ENCODE peak calls at places on chromosomes 3 and 15, in ten cellular contexts. One of them, this sample, is unnamed.

GRCh38 chr3:48656061-48656840 is 6.4 kb downstream of the CELSR3 start:
- DNase-seq in A549: peak; percentile 82
- DNase-seq in cardiac fibroblast: peak; percentile 74
- DNase-seq in ovary: peak; percentile 89
- DNase-seq in thyroid gland: peak; percentile 95
- DNase-seq in pancreas: peak; percentile 85
- DNase-seq in AG04450: no peak
- DNase-seq in endothelial cell of umbilical vein: peak; percentile 73
- DNase-seq in fibroblast of pulmonary artery: peak; percentile 70
- DNase-seq in AG09309: peak; percentile 10
- DNase-seq in this sample: no peak

GRCh38 chr3:123244128-123244527 is 42.4 kb downstream of the SEC22A start:
- DNase-seq in endothelial cell of umbilical vein: no peak
- DNase-seq in A549: no peak
- DNase-seq in ovary: peak; percentile 21
- DNase-seq in thyroid gland: peak; percentile 63
- DNase-seq in AG04450: no peak
- DNase-seq in cardiac fibroblast: no peak
- DNase-seq in fibroblast of pulmonary artery: no peak
- DNase-seq in AG09309: no peak
- DNase-seq in pancreas: no peak
- DNase-seq in this sample: no peak

GRCh38 chr3:163939926-163940325 is 1138.4 kb downstream of the SI start:
- DNase-seq in AG09309: no peak
- DNase-seq in endothelial cell of umbilical vein: no peak
- DNase-seq in A549: no peak
- DNase-seq in pancreas: no peak
- DNase-seq in cardiac fibroblast: no peak
- DNase-seq in fibroblast of pulmonary artery: peak; percentile 2
- DNase-seq in ovary: no peak
- DNase-seq in AG04450: no peak
- DNase-seq in thyroid gland: no peak
- DNase-seq in this sample: no peak

GRCh38 chr15:25894371-25894902 is 31.3 kb upstream of the ATP10A start:
- DNase-seq in pancreas: no peak
- DNase-seq in endothelial cell of umbilical vein: no peak
- DNase-seq in A549: no peak
- DNase-seq in AG09309: no peak
- DNase-seq in AG04450: no peak
- DNase-seq in thyroid gland: no peak
- DNase-seq in cardiac fibroblast: no peak
- DNase-seq in fibroblast of pulmonary artery: no peak
- DNase-seq in ovary: no peak
- DNase-seq in this sample: no peak

GRCh38 chr3:16338124-16338523 is 73.1 kb downstream of the OXNAD1 start:
- DNase-seq in cardiac fibroblast: peak; percentile 13
- DNase-seq in pancreas: no peak
- DNase-seq in thyroid gland: no peak
- DNase-seq in fibroblast of pulmonary artery: no peak
- DNase-seq in ovary: no peak
- DNase-seq in A549: no peak
- DNase-seq in AG09309: no peak
- DNase-seq in endothelial cell of umbilical vein: no peak
- DNase-seq in AG04450: no peak
- DNase-seq in this sample: no peak

GRCh38 chr3:20945892-20946291 is 759.9 kb upstream of the SGO1 start:
- DNase-seq in fibroblast of pulmonary artery: no peak
- DNase-seq in AG04450: no peak
- DNase-seq in A549: no peak
- DNase-seq in pancreas: no peak
- DNase-seq in thyroid gland: no peak
- DNase-seq in cardiac fibroblast: no peak
- DNase-seq in endothelial cell of umbilical vein: no peak
- DNase-seq in ovary: no peak
- DNase-seq in AG09309: no peak
- DNase-seq in this sample: no peak

GRCh38 chr3:60301142-60301541 is 950.1 kb downstream of the FHIT start:
- DNase-seq in ovary: no peak
- DNase-seq in AG04450: peak; percentile 76
- DNase-seq in cardiac fibroblast: peak; percentile 50
- DNase-seq in endothelial cell of umbilical vein: no peak
- DNase-seq in A549: no peak
- DNase-seq in fibroblast of pulmonary artery: peak; percentile 86
- DNase-seq in AG09309: no peak
- DNase-seq in pancreas: no peak
- DNase-seq in thyroid gland: no peak
- DNase-seq in this sample: no peak

GRCh38 chr15:73899197-73900128 is 26.1 kb downstream of the TBC1D21 start:
- DNase-seq in cardiac fibroblast: no peak
- DNase-seq in pancreas: no peak
- DNase-seq in fibroblast of pulmonary artery: no peak
- DNase-seq in endothelial cell of umbilical vein: no peak
- DNase-seq in A549: no peak
- DNase-seq in AG04450: no peak
- DNase-seq in thyroid gland: no peak
- DNase-seq in AG09309: no peak
- DNase-seq in ovary: no peak
- DNase-seq in this sample: no peak

GRCh38 chr15:48177875-48178611 is at the start of gene MYEF2:
- DNase-seq in A549: peak; percentile 44
- DNase-seq in thyroid gland: peak; percentile 76
- DNase-seq in AG09309: no peak
- DNase-seq in fibroblast of pulmonary artery: peak; percentile 48
- DNase-seq in cardiac fibroblast: peak; percentile 51
- DNase-seq in AG04450: peak; percentile 20
- DNase-seq in ovary: peak; percentile 41
- DNase-seq in pancreas: peak; percentile 79
- DNase-seq in endothelial cell of umbilical vein: peak; percentile 78
- DNase-seq in this sample: no peak

GRCh38 chr3:175399156-175399840 is 540.2 kb downstream of the NAALADL2 start:
- DNase-seq in fibroblast of pulmonary artery: no peak
- DNase-seq in AG04450: no peak
- DNase-seq in pancreas: no peak
- DNase-seq in AG09309: no peak
- DNase-seq in endothelial cell of umbilical vein: no peak
- DNase-seq in ovary: no peak
- DNase-seq in cardiac fibroblast: no peak
- DNase-seq in A549: no peak
- DNase-seq in thyroid gland: no peak
- DNase-seq in this sample: peak; percentile 61

GRCh38 chr15:88911766-88912118 is 1.4 kb downstream of the MFGE8 start:
- DNase-seq in thyroid gland: peak; percentile 31
- DNase-seq in AG04450: no peak
- DNase-seq in cardiac fibroblast: peak; percentile 48
- DNase-seq in pancreas: no peak
- DNase-seq in endothelial cell of umbilical vein: no peak
- DNase-seq in fibroblast of pulmonary artery: no peak
- DNase-seq in A549: peak; percentile 67
- DNase-seq in ovary: no peak
- DNase-seq in AG09309: no peak
- DNase-seq in this sample: no peak

GRCh38 chr15:68503791-68504720 is 72.1 kb upstream of the ITGA11 start:
- DNase-seq in pancreas: no peak
- DNase-seq in cardiac fibroblast: peak; percentile 47
- DNase-seq in AG04450: no peak
- DNase-seq in ovary: no peak
- DNase-seq in endothelial cell of umbilical vein: no peak
- DNase-seq in AG09309: no peak
- DNase-seq in A549: no peak
- DNase-seq in thyroid gland: no peak
- DNase-seq in fibroblast of pulmonary artery: no peak
- DNase-seq in this sample: no peak

GRCh38 chr3:150158974-150159625 is 188.4 kb upstream of the PFN2 start:
- DNase-seq in endothelial cell of umbilical vein: no peak
- DNase-seq in ovary: no peak
- DNase-seq in cardiac fibroblast: peak; percentile 49
- DNase-seq in AG04450: no peak
- DNase-seq in thyroid gland: no peak
- DNase-seq in A549: no peak
- DNase-seq in AG09309: no peak
- DNase-seq in fibroblast of pulmonary artery: peak; percentile 44
- DNase-seq in pancreas: peak; percentile 54
- DNase-seq in this sample: no peak

GRCh38 chr3:141386611-141387110 is 18.4 kb downstream of the ZBTB38 start:
- DNase-seq in AG09309: no peak
- DNase-seq in AG04450: no peak
- DNase-seq in A549: no peak
- DNase-seq in fibroblast of pulmonary artery: peak; percentile 81
- DNase-seq in endothelial cell of umbilical vein: no peak
- DNase-seq in ovary: no peak
- DNase-seq in cardiac fibroblast: peak; percentile 69
- DNase-seq in thyroid gland: no peak
- DNase-seq in pancreas: no peak
- DNase-seq in this sample: no peak

GRCh38 chr3:13700362-13700761 is 151.4 kb downstream of the FBLN2 start:
- DNase-seq in fibroblast of pulmonary artery: no peak
- DNase-seq in pancreas: no peak
- DNase-seq in ovary: no peak
- DNase-seq in AG09309: no peak
- DNase-seq in cardiac fibroblast: no peak
- DNase-seq in endothelial cell of umbilical vein: no peak
- DNase-seq in thyroid gland: no peak
- DNase-seq in A549: no peak
- DNase-seq in AG04450: no peak
- DNase-seq in this sample: no peak

GRCh38 chr15:51160484-51160883 is 65.8 kb upstream of the TNFAIP8L3 start:
- DNase-seq in endothelial cell of umbilical vein: no peak
- DNase-seq in thyroid gland: no peak
- DNase-seq in ovary: no peak
- DNase-seq in AG04450: no peak
- DNase-seq in AG09309: no peak
- DNase-seq in cardiac fibroblast: no peak
- DNase-seq in pancreas: no peak
- DNase-seq in A549: no peak
- DNase-seq in fibroblast of pulmonary artery: no peak
- DNase-seq in this sample: no peak

GRCh38 chr3:57169872-57170623 is 4.9 kb upstream of the IL17RD start:
- DNase-seq in cardiac fibroblast: peak; percentile 70
- DNase-seq in AG09309: no peak
- DNase-seq in A549: peak; percentile 67
- DNase-seq in AG04450: peak; percentile 8
- DNase-seq in fibroblast of pulmonary artery: peak; percentile 71
- DNase-seq in endothelial cell of umbilical vein: peak; percentile 67
- DNase-seq in pancreas: peak; percentile 59
- DNase-seq in ovary: peak; percentile 82
- DNase-seq in thyroid gland: peak; percentile 81
- DNase-seq in this sample: peak; percentile 42

GRCh38 chr3:176554791-176555330 is 642.4 kb downstream of the TBL1XR1 start:
- DNase-seq in AG09309: no peak
- DNase-seq in A549: no peak
- DNase-seq in cardiac fibroblast: no peak
- DNase-seq in fibroblast of pulmonary artery: no peak
- DNase-seq in endothelial cell of umbilical vein: no peak
- DNase-seq in pancreas: no peak
- DNase-seq in ovary: no peak
- DNase-seq in thyroid gland: no peak
- DNase-seq in AG04450: no peak
- DNase-seq in this sample: no peak

GRCh38 chr3:98892263-98892662 is 9.2 kb downstream of the DCBLD2 start:
- DNase-seq in AG04450: no peak
- DNase-seq in A549: no peak
- DNase-seq in thyroid gland: no peak
- DNase-seq in fibroblast of pulmonary artery: no peak
- DNase-seq in cardiac fibroblast: peak; percentile 59
- DNase-seq in pancreas: no peak
- DNase-seq in AG09309: no peak
- DNase-seq in endothelial cell of umbilical vein: no peak
- DNase-seq in ovary: no peak
- DNase-seq in this sample: no peak
- TF ChIP-seq CTCF in AG04450: no peak
- TF ChIP-seq CTCF in A549: no peak
- TF ChIP-seq CTCF in thyroid gland: no peak
- TF ChIP-seq CTCF in fibroblast of pulmonary artery: no peak
- TF ChIP-seq CTCF in cardiac fibroblast: no peak
- TF ChIP-seq CTCF in pancreas: no peak
- TF ChIP-seq CTCF in AG09309: no peak
- TF ChIP-seq CTCF in endothelial cell of umbilical vein: no peak
- TF ChIP-seq CTCF in ovary: no peak
- TF ChIP-seq CTCF in this sample: no peak

GRCh38 chr15:77083381-77084160 is 12.7 kb upstream of the TSPAN3 start:
- DNase-seq in pancreas: peak; percentile 92
- DNase-seq in endothelial cell of umbilical vein: peak; percentile 34
- DNase-seq in thyroid gland: peak; percentile 96
- DNase-seq in A549: peak; percentile 85
- DNase-seq in ovary: peak; percentile 57
- DNase-seq in cardiac fibroblast: peak; percentile 59
- DNase-seq in AG09309: no peak
- DNase-seq in fibroblast of pulmonary artery: peak; percentile 74
- DNase-seq in AG04450: no peak
- DNase-seq in this sample: peak; percentile 61
- H3K4me3 ChIP-seq in pancreas: peak overlapping the region; percentile 26
- H3K4me3 ChIP-seq in endothelial cell of umbilical vein: peak overlapping the region; percentile 13
- H3K4me3 ChIP-seq in thyroid gland: no peak overlapping the region
- H3K4me3 ChIP-seq in A549: peak overlapping the region; percentile 29
- H3K4me3 ChIP-seq in ovary: peak overlapping the region; percentile 18
- H3K4me3 ChIP-seq in cardiac fibroblast: peak overlapping the region; percentile 17
- H3K4me3 ChIP-seq in AG09309: no peak overlapping the region
- H3K4me3 ChIP-seq in fibroblast of pulmonary artery: peak overlapping the region; percentile 29
- H3K4me3 ChIP-seq in AG04450: peak overlapping the region; percentile 25
- H3K4me3 ChIP-seq in this sample: no peak overlapping the region

DNA sequence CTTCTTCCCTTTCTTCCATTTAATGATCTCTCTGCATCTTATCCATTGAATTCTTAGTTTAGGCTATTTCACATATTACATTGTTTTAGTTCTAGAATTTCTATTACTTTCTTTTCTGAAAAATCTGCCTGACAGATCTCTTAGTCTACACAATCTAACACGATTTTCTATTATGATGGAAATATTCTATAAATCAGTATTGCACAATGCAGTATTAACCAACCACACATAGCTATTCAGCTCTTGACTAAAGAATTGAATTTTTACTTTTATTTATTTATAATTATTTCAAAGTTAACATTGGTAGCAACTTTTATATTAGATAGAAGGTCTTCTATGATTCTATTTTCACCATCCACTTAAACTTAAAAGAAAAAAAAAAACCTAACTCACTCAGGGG is 36.2 kb upstream of the GOLGA8A start:
- DNase-seq in AG09309: no peak
- DNase-seq in pancreas: no peak
- DNase-seq in cardiac fibroblast: no peak
- DNase-seq in endothelial cell of umbilical vein: no peak
- DNase-seq in AG04450: no peak
- DNase-seq in thyroid gland: no peak
- DNase-seq in A549: no peak
- DNase-seq in ovary: no peak
- DNase-seq in fibroblast of pulmonary artery: no peak
- DNase-seq in this sample: no peak
- TF ChIP-seq CTCF in AG09309: no peak
- TF ChIP-seq CTCF in pancreas: no peak
- TF ChIP-seq CTCF in cardiac fibroblast: no peak
- TF ChIP-seq CTCF in endothelial cell of umbilical vein: no peak
- TF ChIP-seq CTCF in AG04450: no peak
- TF ChIP-seq CTCF in thyroid gland: no peak
- TF ChIP-seq CTCF in A549: no peak
- TF ChIP-seq CTCF in ovary: no peak
- TF ChIP-seq CTCF in fibroblast of pulmonary artery: no peak
- TF ChIP-seq CTCF in this sample: no peak

GRCh38 chr15:63041402-63041977 is 1.1 kb upstream of the TPM1 start:
- DNase-seq in pancreas: no peak
- DNase-seq in thyroid gland: no peak
- DNase-seq in endothelial cell of umbilical vein: no peak
- DNase-seq in AG04450: no peak
- DNase-seq in cardiac fibroblast: peak; percentile 25
- DNase-seq in fibroblast of pulmonary artery: no peak
- DNase-seq in AG09309: no peak
- DNase-seq in A549: no peak
- DNase-seq in ovary: no peak
- DNase-seq in this sample: no peak
- H3K4me3 ChIP-seq in pancreas: peak overlapping the region; percentile 90
- H3K4me3 ChIP-seq in thyroid gland: no peak overlapping the region
- H3K4me3 ChIP-seq in endothelial cell of umbilical vein: no peak overlapping the region
- H3K4me3 ChIP-seq in AG04450: peak overlapping the region; percentile 58
- H3K4me3 ChIP-seq in cardiac fibroblast: peak overlapping the region; percentile 80
- H3K4me3 ChIP-seq in fibroblast of pulmonary artery: peak overlapping the region; percentile 90
- H3K4me3 ChIP-seq in AG09309: no peak overlapping the region
- H3K4me3 ChIP-seq in A549: peak overlapping the region; percentile 87
- H3K4me3 ChIP-seq in ovary: peak overlapping the region; percentile 87
- H3K4me3 ChIP-seq in this sample: no peak overlapping the region